ENCODE peak calls at places on chromosomes 6 and 20, in six cellular contexts. M is NCI-H1436, W is occipital lobe, F is NCI-H526 treated with DMSO at 0.1 percent for 48 hours, C is Kasumi-1, I is cardiac fibroblast. L is an unnamed sample.

GRCh38 chr20:31903630-31904386 is 33.4 kb downstream of the TTLL9 start:
- DNase-seq in C (no peak), F (no peak), I (no peak), W (no peak), M (no peak), L (no peak)

GRCh38 chr6:129628101-129628815 is 81.7 kb downstream of the ARHGAP18 start:
- DNase-seq in I (no peak), M (no peak), W (no peak), C (no peak), F (no peak), L (no peak)

GRCh38 chr20:6530254-6530653 is 237.2 kb upstream of the BMP2 start:
- DNase-seq in W (no peak), F (no peak), M (no peak), C (no peak), I (no peak), L (no peak)

GRCh38 chr6:149963212-149963461 is 606 bp upstream of the ULBP1 start:
- DNase-seq in I (peak; percentile 21), C (no peak), M (peak; percentile 3), W (no peak), F (no peak), L (no peak)

GRCh38 chr20:23063573-23063972 is 14.1 kb upstream of the THBD start:
- DNase-seq in W (no peak), M (no peak), C (peak; percentile 55), F (no peak), I (no peak), L (no peak)

GRCh38 chr6:40888456-40888990 is 150.5 kb downstream of the UNC5CL start:
- DNase-seq in F (no peak), I (no peak), C (no peak), W (no peak), M (no peak), L (no peak)

GRCh38 chr6:13466304-13467215 is 20.8 kb downstream of the GFOD1 start:
- DNase-seq in C (no peak), W (no peak), F (peak; percentile 86), I (no peak), M (no peak), L (no peak)

GRCh38 chr20:21101453-21102251 is 4.5 kb downstream of the LINC00237 start:
- DNase-seq in C (no peak), W (no peak), I (no peak), M (peak; percentile 43), F (peak; percentile 39), L (no peak)

GRCh38 chr20:32877507-32877906 is 18.8 kb downstream of the EFCAB8 start:
- DNase-seq in C (no peak), F (no peak), I (peak; percentile 44), M (no peak), W (no peak), L (no peak)

GRCh38 chr6:108838101-108838717 is 10.0 kb upstream of the ARMC2 start:
- DNase-seq in I (peak; percentile 42), F (peak; percentile 55), C (no peak), W (no peak), M (no peak), L (no peak)

GRCh38 chr6:131135244-131136020 is at the start of gene AKAP7:
- DNase-seq in F (no peak), W (peak; percentile 78), I (peak; percentile 81), M (no peak), C (no peak), L (peak; percentile 67)

GRCh38 chr6:158705386-158706126 is 55.7 kb downstream of the SYTL3 start:
- DNase-seq in C (no peak), M (no peak), W (no peak), F (no peak), I (no peak), L (no peak)

GRCh38 chr6:36721369-36722140 is 23.9 kb downstream of the RAB44 start:
- DNase-seq in M (no peak), F (no peak), W (no peak), I (no peak), C (no peak), L (no peak)

GRCh38 chr6:91341473-91341872 is 754.6 kb upstream of the MAP3K7 start:
- DNase-seq in W (no peak), F (no peak), M (no peak), I (no peak), C (no peak), L (no peak)

GRCh38 chr20:41058007-41058673 is 29.5 kb downstream of the TOP1 start:
- DNase-seq in I (peak; percentile 59), M (no peak), C (no peak), F (no peak), W (no peak), L (no peak)

GRCh38 chr6:69665437-69665836 is 131.4 kb downstream of the LMBRD1 start:
- DNase-seq in W (no peak), M (no peak), I (no peak), F (no peak), C (no peak), L (no peak)

GRCh38 chr6:73695619-73696421 is at the start of gene CD109:
- DNase-seq in C (peak; percentile 39), I (peak; percentile 83), M (no peak), W (peak; percentile 4), F (peak; percentile 13), L (peak; percentile 37)

GRCh38 chr20:44601801-44602204 is 19.4 kb downstream of the PKIG start:
- DNase-seq in I (peak; percentile 93), W (no peak), F (no peak), C (no peak), M (no peak), L (no peak)

GRCh38 chr6:158011478-158011920 is 29.8 kb downstream of the SYNJ2 start:
- DNase-seq in W (no peak), F (peak; percentile 63), I (peak; percentile 59), M (no peak), C (no peak), L (no peak)

GRCh38 chr20:50331469-50332251 is 141.0 kb downstream of the CEBPB start:
- DNase-seq in C (no peak), M (no peak), I (no peak), W (no peak), F (no peak), L (no peak)

GRCh38 chr6:43738877-43739641 is 31.0 kb upstream of the VEGFA start:
- DNase-seq in W (no peak), I (no peak), F (no peak), M (no peak), C (no peak), L (no peak)

L was measured in dorsolateral prefrontal cortex.